ENCODE peak calls at places on chromosomes 5 and 9, in five cellular contexts. B, G, T, O and Z are unnamed samples.

GRCh38 chr5:3535414-3536211 is 60.0 kb upstream of the IRX1 start:
- DNase-seq in B (no peak), G (no peak), T (peak; percentile 77), O (no peak), Z (no peak)

GRCh38 chr5:157168286-157168685 is 2.2 kb upstream of the GARIN3 start:
- DNase-seq in B (no peak), G (no peak), T (no peak), O (no peak), Z (no peak)

GRCh38 chr9:33782395-33783152 is 12.8 kb upstream of the PRSS3 start:
- DNase-seq in B (no peak), G (no peak), T (no peak), O (no peak), Z (no peak)

GRCh38 chr9:114238919-114239879 is 83.7 kb upstream of the ORM1 start:
- DNase-seq in B (peak; percentile 94), G (peak; percentile 20), T (peak; percentile 89), O (no peak), Z (peak; percentile 28)

GRCh38 chr9:18692962-18693361 is 219.0 kb downstream of the ADAMTSL1 start:
- DNase-seq in B (no peak), G (no peak), T (no peak), O (no peak), Z (no peak)

GRCh38 chr5:178547753-178548415 is 42.3 kb downstream of the COL23A1 start:
- DNase-seq in B (no peak), G (no peak), T (no peak), O (peak; percentile 5), Z (no peak)

GRCh38 chr5:55907927-55908326 is 56.8 kb downstream of the IL31RA start:
- DNase-seq in B (no peak), G (no peak), T (no peak), O (no peak), Z (no peak)

GRCh38 chr5:81371354-81371876 is 22.5 kb downstream of the ACOT12 start:
- DNase-seq in B (no peak), G (peak; percentile 81), T (no peak), O (no peak), Z (no peak)

GRCh38 chr9:131432597-131433301 is 38.9 kb downstream of the PRRC2B start:
- DNase-seq in B (no peak), G (no peak), T (no peak), O (no peak), Z (no peak)

GRCh38 chr5:11809407-11809806 is 94.8 kb downstream of the CTNND2 start:
- DNase-seq in B (no peak), G (no peak), T (no peak), O (no peak), Z (no peak)

GRCh38 chr5:88556415-88556814 is 287.8 kb upstream of the TMEM161B start:
- DNase-seq in B (no peak), G (no peak), T (no peak), O (no peak), Z (peak; percentile 15)

GRCh38 chr9:28916348-28916747 is 1343.1 kb upstream of the C9orf72 start:
- DNase-seq in B (no peak), G (no peak), T (no peak), O (no peak), Z (no peak)

GRCh38 chr9:85502815-85503643 is 238.7 kb downstream of the AGTPBP1 start:
- DNase-seq in B (no peak), G (no peak), T (no peak), O (no peak), Z (no peak)

GRCh38 chr5:3365501-3366215 is 230.0 kb upstream of the IRX1 start:
- DNase-seq in B (no peak), G (no peak), T (no peak), O (no peak), Z (no peak)

DNA sequence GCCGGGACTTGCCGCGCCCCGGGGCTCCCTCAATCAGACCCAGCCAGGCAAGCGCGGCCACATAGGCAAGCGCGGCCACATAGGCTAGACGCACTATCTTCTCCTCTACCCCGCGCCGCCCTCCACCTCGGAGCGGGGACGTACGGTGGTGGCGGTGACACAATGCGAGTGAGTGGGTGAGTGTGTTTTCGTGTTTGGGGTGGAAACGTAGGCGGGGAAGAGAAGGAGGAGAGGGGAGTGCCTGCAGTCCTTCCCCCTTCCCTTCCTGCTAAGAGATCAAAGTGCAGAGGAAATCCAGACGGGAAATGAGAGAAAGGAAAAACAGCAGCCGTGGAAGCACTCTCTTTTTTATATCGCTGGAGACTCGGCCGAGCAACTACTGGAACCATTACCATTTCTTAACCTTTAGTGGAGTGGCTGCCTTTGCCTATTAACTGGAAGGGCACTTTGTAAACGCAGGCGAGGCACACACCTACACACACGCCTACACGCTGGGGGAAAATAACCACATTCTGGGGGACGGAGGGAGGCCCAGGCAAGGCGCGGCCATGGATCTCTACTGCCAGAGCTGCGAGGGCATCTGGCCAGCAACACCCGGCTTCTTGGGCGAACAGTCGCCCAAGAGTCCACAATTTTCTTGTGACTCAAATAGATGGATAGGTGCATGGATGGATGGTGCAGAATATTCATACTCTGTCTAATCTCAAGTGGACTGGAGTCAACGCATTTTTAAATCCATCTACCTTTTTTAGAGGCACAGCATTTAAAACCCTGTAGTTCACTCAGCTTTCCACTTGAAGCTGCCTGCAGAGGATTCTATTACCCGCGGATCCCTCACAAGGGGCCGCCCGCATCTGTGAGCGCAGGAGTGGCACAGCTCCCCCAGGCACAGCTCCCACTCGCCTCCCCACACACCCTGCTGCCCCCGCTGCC is 2.1 kb downstream of the EDIL3 start:
- DNase-seq in B (peak; percentile 61), G (no peak), T (no peak), O (no peak), Z (peak; percentile 45)
- TF ChIP-seq FOXM1 in B (no peak), G (no peak), T (no peak), O (no peak), Z (no peak)

DNA sequence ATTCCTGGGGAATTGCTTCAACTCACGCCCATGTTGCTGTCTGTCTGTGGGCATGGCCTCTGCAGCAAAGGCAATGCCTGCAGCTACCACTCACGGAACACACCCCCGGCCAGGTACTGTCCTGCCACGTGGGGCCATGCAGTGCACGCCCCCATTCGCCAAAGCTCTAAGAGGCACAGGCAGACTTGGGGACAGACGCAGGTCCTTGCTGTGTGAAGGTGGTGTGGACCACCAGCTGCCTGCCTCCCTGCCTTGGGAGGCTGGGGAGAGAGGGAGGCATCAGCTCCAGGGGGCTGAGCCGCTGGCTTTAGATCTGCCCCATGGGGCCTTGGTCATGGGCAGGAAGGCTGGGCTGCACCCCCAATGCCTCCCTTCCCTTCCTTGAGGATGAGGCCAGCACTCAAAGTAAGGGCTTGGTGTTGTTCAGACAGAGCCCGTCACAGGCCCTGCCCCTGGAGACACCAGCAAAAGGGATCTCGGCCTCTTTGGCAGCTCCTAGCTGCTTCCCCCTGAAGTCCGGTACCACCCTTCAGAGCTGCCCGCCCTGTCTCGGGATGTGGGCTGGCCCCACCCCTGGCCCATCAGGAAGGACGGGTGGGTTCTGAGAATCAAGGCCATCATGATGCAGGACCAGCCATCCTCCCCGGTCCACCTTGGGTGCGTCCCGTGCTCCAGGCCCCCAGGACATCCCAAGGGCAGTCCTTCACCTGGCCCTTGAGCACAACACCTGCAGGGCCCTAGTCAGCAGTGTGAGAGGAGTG is 2.3 kb downstream of the GRIN1 start:
- DNase-seq in B (no peak), G (no peak), T (no peak), O (no peak), Z (no peak)
- TF ChIP-seq FOXM1 in B (no peak), G (no peak), T (no peak), O (no peak), Z (no peak)

DNA sequence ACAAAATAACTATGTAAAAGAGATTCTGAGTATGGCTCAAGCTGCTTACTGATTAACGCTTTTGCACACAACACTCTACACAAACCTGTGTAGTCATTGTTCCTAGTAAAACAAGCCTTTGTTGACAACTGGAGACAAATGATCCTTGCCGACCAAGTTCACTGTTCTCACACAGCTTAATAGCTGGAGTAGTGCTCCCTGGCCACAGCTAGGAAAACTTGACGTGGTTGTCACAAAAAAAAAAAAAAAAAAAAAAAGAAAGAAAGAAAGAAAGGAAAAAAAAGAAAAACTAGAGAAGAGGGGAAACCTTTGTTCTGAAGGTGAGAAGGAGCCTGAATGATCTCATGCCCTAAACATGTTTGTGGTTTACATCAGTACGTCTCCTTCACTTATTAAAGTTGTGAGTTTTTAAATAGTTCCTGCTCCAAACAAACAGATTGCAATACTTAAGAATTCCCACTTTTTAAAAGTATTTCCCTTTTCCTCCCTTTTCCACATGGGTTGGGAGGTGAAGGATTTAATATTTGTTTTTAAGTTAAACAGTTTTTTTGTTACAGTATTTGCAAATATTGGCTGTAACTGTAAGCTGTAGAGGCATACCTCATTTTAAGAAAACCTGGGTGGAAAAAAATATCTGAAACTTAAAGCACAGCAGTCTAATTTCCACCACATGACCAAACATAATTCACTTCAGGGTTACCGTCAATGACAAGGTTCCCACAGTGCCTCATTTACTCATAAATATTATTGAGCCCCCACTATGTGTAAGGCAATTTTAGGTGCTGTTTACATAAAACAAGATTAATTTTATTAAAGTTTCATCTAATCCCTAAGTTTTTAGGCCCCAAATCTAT is 63.7 kb downstream of the GLIS3 start:
- DNase-seq in B (no peak), G (peak; percentile 27), T (no peak), O (no peak), Z (no peak)
- TF ChIP-seq FOXM1 in B (no peak), G (no peak), T (no peak), O (no peak), Z (no peak)

GRCh38 chr5:159697536-159697935 is 218.7 kb upstream of the ADRA1B start:
- DNase-seq in B (no peak), G (no peak), T (no peak), O (no peak), Z (no peak)
- TF ChIP-seq FOXM1 in B (no peak), G (no peak), T (no peak), O (no peak), Z (no peak)

DNA sequence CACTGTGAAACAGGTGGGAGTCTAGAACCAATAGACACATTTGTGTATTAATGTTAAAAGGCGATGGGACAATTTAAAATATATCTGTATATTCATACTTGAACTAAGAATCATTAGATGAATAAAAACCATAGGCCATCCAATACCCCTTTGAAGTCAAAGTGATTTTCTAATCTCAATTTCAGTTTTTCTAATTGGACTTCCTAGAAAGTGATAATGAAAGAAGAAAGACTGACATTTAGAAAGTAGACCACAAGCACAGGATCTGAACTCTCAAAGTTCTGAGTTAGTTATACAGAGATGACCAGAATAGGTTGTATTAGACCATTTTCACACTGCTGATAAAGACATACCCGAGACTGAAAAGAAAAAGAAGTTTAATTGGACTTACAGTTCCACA is 412.8 kb upstream of the PIK3R1 start:
- DNase-seq in B (no peak), G (no peak), T (no peak), O (peak; percentile 51), Z (no peak)
- TF ChIP-seq FOXM1 in B (no peak), G (no peak), T (no peak), O (no peak), Z (no peak)

DNA sequence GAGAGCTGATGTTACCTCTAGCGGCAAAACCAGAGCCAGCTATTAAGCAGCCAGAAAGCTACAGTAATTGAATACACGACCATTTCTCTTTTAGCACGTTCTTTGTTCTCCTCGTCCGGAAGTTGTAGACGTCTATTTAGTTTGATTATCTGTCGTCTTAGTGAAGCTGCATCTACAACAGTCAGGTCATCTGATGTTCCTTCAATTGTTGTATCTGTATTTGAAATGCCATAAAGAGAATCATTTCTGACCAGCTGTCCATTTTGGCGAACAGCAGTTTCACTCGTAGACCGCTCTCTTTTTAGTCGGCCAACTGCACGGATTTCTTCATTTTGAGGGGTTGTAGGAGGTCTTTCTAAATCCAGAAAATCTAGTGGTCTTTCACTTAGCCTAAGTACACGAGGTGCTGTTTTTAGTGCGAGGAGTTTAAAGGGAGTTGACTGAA is 12.6 kb downstream of the PDE6A start:
- DNase-seq in B (peak; percentile 20), G (no peak), T (no peak), O (no peak), Z (no peak)
- TF ChIP-seq FOXM1 in B (no peak), G (no peak), T (no peak), O (no peak), Z (no peak)